ENCODE peak calls at places on chromosome 18, in four cellular contexts. L is effector memory CD4-positive, alpha-beta T cell; M is IMR-90; W is body of pancreas. S is an unnamed sample.

GRCh38 chr18:11760498-11761158 is 71.6 kb downstream of the GNAL start:
- DNase-seq in L (no peak), M (no peak), W (no peak), S (no peak)

GRCh38 chr18:60649107-60649506 is 276.5 kb upstream of the MC4R start:
- DNase-seq in L (no peak), M (no peak), W (no peak), S (no peak)

GRCh38 chr18:13159579-13159978 is 59.0 kb upstream of the LDLRAD4 start:
- DNase-seq in L (no peak), M (peak; percentile 73), W (no peak), S (no peak)

GRCh38 chr18:50507120-50507590 is 52.7 kb upstream of the MAPK4 start:
- DNase-seq in L (no peak), M (no peak), W (peak; percentile 69), S (no peak)

GRCh38 chr18:75252136-75252535 is 41.5 kb downstream of the TSHZ1 start:
- DNase-seq in L (no peak), M (no peak), W (no peak), S (no peak)

GRCh38 chr18:5057348-5058012 is 139.6 kb downstream of the AKAIN1 start:
- DNase-seq in L (no peak), M (peak; percentile 31), W (peak; percentile 71), S (no peak)

GRCh38 chr18:74818776-74819175 is 221.1 kb downstream of the ZNF407 start:
- DNase-seq in L (no peak), M (peak; percentile 12), W (no peak), S (no peak)

GRCh38 chr18:57107141-57107832 is 39.6 kb upstream of the BOD1L2 start:
- DNase-seq in L (no peak), M (peak; percentile 43), W (no peak), S (no peak)

GRCh38 chr18:11146238-11146946 is 3.0 kb downstream of the PIEZO2 start:
- DNase-seq in L (no peak), M (no peak), W (peak; percentile 55), S (no peak)

GRCh38 chr18:59551902-59552635 is 145.2 kb downstream of the CCBE1 start:
- DNase-seq in L (no peak), M (no peak), W (no peak), S (no peak)

GRCh38 chr18:55421612-55422381 is 166.2 kb downstream of the TCF4 start:
- DNase-seq in L (no peak), M (no peak), W (no peak), S (no peak)

GRCh38 chr18:74493689-74494088 is 2.5 kb upstream of the CNDP2 start:
- DNase-seq in L (peak; percentile 39), M (peak; percentile 55), W (peak; percentile 73), S (peak; percentile 67)

GRCh38 chr18:12036201-12036751 is 55.0 kb downstream of the IMPA2 start:
- DNase-seq in L (no peak), M (no peak), W (peak; percentile 94), S (no peak)

GRCh38 chr18:73715228-73715670 is 432.4 kb downstream of the FBXO15 start:
- DNase-seq in L (no peak), M (peak; percentile 42), W (no peak), S (no peak)

GRCh38 chr18:54776282-54776977 is 51.8 kb upstream of the RAB27B start:
- DNase-seq in L (no peak), M (peak; percentile 99), W (no peak), S (no peak)

GRCh38 chr18:76592981-76593381 is 97.9 kb upstream of the ZNF516 start:
- DNase-seq in L (no peak), M (peak; percentile 37), W (no peak), S (no peak)

GRCh38 chr18:49811151-49811938 is 2.0 kb downstream of the ACAA2 start:
- DNase-seq in L (no peak), M (no peak), W (no peak), S (no peak)

GRCh38 chr18:6886931-6887330 is 157.4 kb downstream of the ARHGAP28 start:
- DNase-seq in L (no peak), M (no peak), W (no peak), S (no peak)

GRCh38 chr18:4318311-4318710 is 136.8 kb downstream of the DLGAP1 start:
- DNase-seq in L (no peak), M (no peak), W (no peak), S (no peak)

GRCh38 chr18:55485666-55486065 is 102.3 kb downstream of the TCF4 start:
- DNase-seq in L (no peak), M (peak; percentile 77), W (no peak), S (no peak)

GRCh38 chr18:13136689-13137040 is 81.9 kb upstream of the LDLRAD4 start:
- DNase-seq in L (no peak), M (no peak), W (peak; percentile 30), S (no peak)

GRCh38 chr18:26190506-26190905 is 35.7 kb upstream of the TAF4B start:
- DNase-seq in L (no peak), M (no peak), W (no peak), S (no peak)

GRCh38 chr18:58848685-58849084 is 16.0 kb upstream of the ZNF532 start:
- DNase-seq in L (no peak), M (peak; percentile 53), W (no peak), S (no peak)

GRCh38 chr18:63317982-63318881 is 1.3 kb downstream of the BCL2 start:
- DNase-seq in L (peak; percentile 73), M (no peak), W (peak; percentile 61), S (peak; percentile 85)

GRCh38 chr18:69890558-69890957 is 57.1 kb downstream of the CD226 start:
- DNase-seq in L (no peak), M (no peak), W (no peak), S (no peak)

GRCh38 chr18:69883781-69884180 is 63.9 kb downstream of the CD226 start:
- DNase-seq in L (no peak), M (no peak), W (no peak), S (no peak)

GRCh38 chr18:69885381-69885780 is 62.3 kb downstream of the CD226 start:
- DNase-seq in L (no peak), M (no peak), W (no peak), S (no peak)

GRCh38 chr18:69885841-69886531 is 61.7 kb downstream of the CD226 start:
- DNase-seq in L (no peak), M (no peak), W (peak; percentile 16), S (no peak)

DNA sequence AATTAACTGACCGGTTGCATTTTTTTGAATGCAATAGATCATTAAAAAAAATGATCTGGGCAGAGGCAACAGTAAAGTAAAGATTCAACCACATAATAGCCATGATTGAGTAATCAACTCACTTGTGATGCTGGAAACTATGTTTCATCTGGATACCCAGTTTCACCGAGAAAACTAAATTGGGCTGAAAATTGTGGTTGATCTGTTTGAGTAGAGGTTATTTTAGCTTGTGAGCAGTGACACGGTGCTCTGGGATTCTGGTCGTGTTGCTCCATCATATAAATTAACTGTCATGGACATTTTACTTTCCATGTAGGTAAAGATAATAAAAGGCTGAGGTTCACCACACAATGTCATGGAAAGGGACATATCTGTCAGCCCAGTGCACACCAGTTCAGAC is 58.7 kb downstream of the CD226 start:
- DNase-seq in L (no peak), M (no peak), W (no peak), S (no peak)
- H3K4me1 ChIP-seq in L (peaks cover 18% of the 10 kb centered on the region), M (no peaks in the 10 kb centered on the region), W (peaks cover 11% of the 10 kb centered on the region), S (no peaks in the 10 kb centered on the region)

DNA sequence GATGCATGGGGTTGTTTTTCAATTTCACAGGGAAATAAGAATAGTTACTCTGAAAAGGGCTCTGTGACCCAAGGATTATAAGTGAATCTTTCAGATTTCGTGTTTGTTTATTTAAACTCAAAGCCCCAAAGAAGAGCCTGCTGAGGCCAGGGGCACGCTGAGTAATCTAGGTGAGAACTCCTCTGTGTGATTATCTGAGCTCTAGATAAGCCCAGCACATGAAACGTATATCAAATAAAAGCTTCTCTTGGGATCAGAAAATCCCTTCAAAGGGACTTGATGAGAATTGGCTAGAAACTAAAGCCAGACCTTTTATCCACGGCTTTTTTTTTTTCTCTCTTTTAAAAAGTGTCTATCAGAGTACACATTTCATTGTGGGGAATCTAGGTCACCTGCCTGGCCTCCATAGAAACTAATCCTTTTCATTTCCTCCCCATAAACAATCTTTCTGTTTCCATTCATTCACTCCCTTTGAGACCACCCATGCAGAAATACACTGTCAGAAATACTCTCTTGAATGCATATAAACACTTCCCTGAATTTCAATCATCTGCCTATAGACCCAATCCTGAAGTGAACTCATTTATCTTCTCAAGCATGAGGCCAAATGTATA is 137.4 kb downstream of the RIT2 start:
- DNase-seq in L (no peak), M (no peak), W (no peak), S (no peak)
- H3K27ac ChIP-seq in L (no peak overlapping the region), M (no peak overlapping the region), W (no peak overlapping the region), S (no peak overlapping the region)

DNA sequence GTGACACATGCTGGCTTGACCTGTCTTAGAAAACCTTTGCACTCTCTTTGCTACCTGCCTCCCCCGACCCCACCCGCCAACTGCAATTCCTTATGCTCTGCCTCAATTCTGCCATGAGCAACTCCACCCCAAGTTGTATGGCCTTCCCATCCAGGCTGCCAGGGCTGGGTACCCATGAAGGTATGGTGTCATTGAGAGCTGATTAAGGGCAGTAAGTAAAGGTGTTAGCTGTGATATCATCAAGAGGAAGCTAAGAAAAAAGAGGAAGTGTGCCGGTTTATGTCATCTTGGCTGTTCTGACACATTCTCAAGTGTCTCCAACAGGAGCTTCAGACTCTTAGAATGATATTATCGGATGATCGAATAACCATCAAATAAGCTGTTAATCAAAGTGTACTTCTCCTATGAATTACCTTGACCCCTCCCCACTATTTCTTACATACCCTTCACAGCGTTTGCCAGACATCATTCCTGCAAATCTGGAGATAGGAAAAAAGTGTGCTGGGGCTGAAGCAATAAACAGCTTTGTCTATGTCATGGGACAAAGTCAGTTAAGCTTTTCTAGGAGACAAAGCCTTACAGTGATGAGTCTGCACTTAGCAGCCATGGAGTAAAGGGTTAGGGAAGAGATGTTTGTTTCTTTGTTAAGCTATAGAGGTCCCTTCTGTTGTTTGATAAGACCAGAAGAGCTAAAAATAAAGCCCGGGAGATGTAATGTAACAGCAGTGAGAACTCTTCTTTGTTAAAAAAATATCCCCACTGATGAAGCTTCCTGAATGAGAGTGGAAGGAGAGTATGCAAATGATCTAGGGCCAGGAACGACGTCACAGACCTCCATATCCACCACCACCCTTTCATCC is 40.4 kb upstream of the SMAD2 start:
- DNase-seq in L (no peak), M (no peak), W (no peak), S (no peak)
- H3K4me1 ChIP-seq in L (no peaks in the 10 kb centered on the region), M (peaks cover 2% of the 10 kb centered on the region), W (peaks cover 5% of the 10 kb centered on the region), S (no peaks in the 10 kb centered on the region)

GRCh38 chr18:48719988-48720654 is 181.3 kb downstream of the CTIF start:
- DNase-seq in L (no peak), M (peak; percentile 74), W (no peak), S (no peak)
- H3K27ac ChIP-seq in L (no peak overlapping the region), M (peak overlapping the region; percentile 4), W (no peak overlapping the region), S (no peak overlapping the region)

GRCh38 chr18:79400591-79401381 is 5.1 kb downstream of the NFATC1 start:
- DNase-seq in L (peak; percentile 61), M (no peak), W (no peak), S (no peak)
- H3K4me1 ChIP-seq in L (peaks cover 58% of the 10 kb centered on the region), M (peaks cover 1% of the 10 kb centered on the region), W (peaks cover 47% of the 10 kb centered on the region), S (peaks cover 9% of the 10 kb centered on the region)

DNA sequence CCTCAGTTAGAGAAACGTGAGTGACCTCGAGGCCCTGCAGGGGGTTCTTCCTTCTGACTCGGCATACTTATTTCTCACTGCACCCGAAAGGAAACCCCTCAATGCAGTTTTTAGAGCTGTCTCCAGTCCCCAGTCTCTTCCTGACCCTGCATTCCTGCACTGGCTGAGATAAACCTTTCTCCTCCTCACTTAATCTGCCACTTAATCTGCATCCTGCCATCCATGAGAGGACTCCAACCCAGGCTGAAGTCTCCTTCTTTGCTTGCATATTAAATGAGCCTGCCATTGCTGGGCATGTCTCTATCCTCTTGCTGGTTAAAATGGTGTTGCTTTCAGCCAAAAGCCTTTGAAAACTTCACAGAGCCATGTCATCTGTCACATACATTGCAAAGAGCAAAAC is 125.6 kb upstream of the GATA6 start:
- DNase-seq in L (no peak), M (no peak), W (no peak), S (no peak)
- H3K27ac ChIP-seq in L (no peak overlapping the region), M (no peak overlapping the region), W (peak overlapping the region; percentile 97), S (no peak overlapping the region)

GRCh38 chr18:2855560-2856350 is 8.9 kb downstream of the EMILIN2 start:
- DNase-seq in L (no peak), M (no peak), W (no peak), S (no peak)
- H3K4me1 ChIP-seq in L (no peaks in the 10 kb centered on the region), M (no peaks in the 10 kb centered on the region), W (peaks cover 6% of the 10 kb centered on the region), S (no peaks in the 10 kb centered on the region)

S was measured in ascending aorta.